ENCODE peak calls at places on chromosomes 16 and 17, in six cellular contexts. Z is colonic mucosa, S is neural crest cell, Y is AG04450, X is lower leg skin, O is AG09319. I is an unnamed sample.

GRCh38 chr16:88656291-88656980 is 5.6 kb upstream of the CYBA start:
- DNase-seq in Y (no peak), Z (no peak), O (no peak), S (no peak), X (no peak), I (no peak)

GRCh38 chr17:44317545-44317944 is 7.1 kb downstream of the SLC25A39 start:
- DNase-seq in Z (no peak), O (no peak), S (no peak), X (no peak), Y (no peak), I (no peak)

GRCh38 chr16:84466692-84467091 is 37.8 kb downstream of the MEAK7 start:
- DNase-seq in Y (no peak), X (no peak), S (no peak), O (no peak), Z (no peak), I (no peak)

GRCh38 chr17:19390951-19391350 is 4.0 kb upstream of the MFAP4 start:
- DNase-seq in O (no peak), Z (no peak), S (no peak), Y (no peak), X (no peak), I (no peak)

GRCh38 chr16:11669380-11670146 is 1.3 kb downstream of the SNN start:
- DNase-seq in X (peak; percentile 94), S (no peak), Y (no peak), Z (no peak), O (no peak), I (no peak)

GRCh38 chr16:27522173-27522707 is 27.5 kb downstream of the GTF3C1 start:
- DNase-seq in S (no peak), O (no peak), Y (no peak), X (no peak), Z (no peak), I (no peak)

GRCh38 chr16:87072101-87072500 is 245.1 kb downstream of the C16orf95 start:
- DNase-seq in O (no peak), X (peak; percentile 58), Z (no peak), Y (no peak), S (no peak), I (no peak)

GRCh38 chr17:79917902-79918484 is 78.8 kb upstream of the CBX4 start:
- DNase-seq in S (no peak), Y (no peak), O (no peak), X (no peak), Z (no peak), I (no peak)

GRCh38 chr17:33778505-33779398 is 476.3 kb upstream of the CCL2 start:
- DNase-seq in S (peak; percentile 54), Z (peak; percentile 30), Y (peak; percentile 45), O (peak; percentile 24), X (no peak), I (peak; percentile 58)

GRCh38 chr16:3065069-3065741 is at the start of gene IL32:
- DNase-seq in X (no peak), S (no peak), Y (peak; percentile 36), O (peak; percentile 34), Z (peak; percentile 92), I (no peak)

GRCh38 chr16:53780051-53780450 is 76.1 kb downstream of the FTO start:
- DNase-seq in S (no peak), X (no peak), Y (no peak), Z (peak; percentile 54), O (no peak), I (no peak)

DNA sequence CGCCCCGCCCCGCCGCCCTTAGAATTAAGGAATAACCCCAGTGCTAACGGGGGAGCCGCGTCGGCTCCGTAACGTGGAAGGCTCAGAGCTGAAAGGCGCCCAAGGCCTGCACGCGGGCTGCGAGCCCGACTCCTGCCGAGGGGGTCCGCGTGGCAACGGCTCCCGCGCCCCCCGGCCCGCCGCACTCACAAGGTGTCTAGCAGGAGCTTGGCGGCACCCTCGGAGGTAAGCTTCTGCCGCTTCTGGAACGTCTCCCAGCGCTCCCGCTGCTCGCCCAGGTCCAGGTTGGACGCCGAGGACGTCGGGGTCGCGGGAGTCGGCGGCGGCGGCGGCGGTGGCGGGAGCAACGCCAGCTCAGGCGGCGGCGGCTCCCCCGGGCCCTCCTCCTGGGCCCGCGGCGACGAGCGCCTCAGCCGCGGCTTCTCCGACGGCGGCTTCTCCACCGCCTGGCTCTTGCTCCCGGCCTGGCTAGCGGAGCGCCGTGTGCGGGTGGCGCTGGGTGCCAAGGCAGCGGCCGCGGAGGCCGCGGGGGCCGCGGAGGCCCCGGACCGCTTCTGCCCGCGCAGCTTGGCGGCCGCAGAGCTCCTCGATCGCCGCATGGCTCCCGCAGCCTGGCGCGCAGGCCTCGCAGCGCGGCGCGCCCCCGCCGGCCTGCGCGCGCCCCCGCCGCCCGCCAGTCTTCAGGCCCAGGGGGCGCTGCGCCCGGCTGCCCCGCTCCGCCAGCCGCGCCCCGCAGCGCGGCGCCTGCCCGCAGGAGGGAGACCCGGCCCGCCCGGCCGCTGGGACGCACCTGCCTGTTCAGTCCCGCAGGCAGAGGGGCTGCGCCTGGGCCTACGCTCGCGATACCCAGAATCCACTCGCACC is at the start of gene CENPV:
- DNase-seq in X (peak; percentile 87), O (no peak), S (peak; percentile 59), Y (no peak), Z (peak; percentile 56), I (peak; percentile 67)
- TF ChIP-seq CTCF in X (no peak), O (no peak), S (peak; percentile 32), Y (peak; percentile 7), Z (no peak), I (no peak)

GRCh38 chr16:49441366-49441780 is 67.8 kb downstream of the C16orf78 start:
- DNase-seq in Z (peak; percentile 38), S (peak; percentile 31), X (peak; percentile 87), Y (no peak), O (no peak), I (peak; percentile 70)
- TF ChIP-seq CTCF in Z (no peak), S (peak; percentile 40), X (no peak), Y (no peak), O (no peak), I (peak; percentile 29)

GRCh38 chr17:3048727-3049471 is 14.5 kb downstream of the OR1D5 start:
- DNase-seq in Y (peak; percentile 94), X (peak; percentile 99), S (peak; percentile 88), Z (peak; percentile 97), O (peak; percentile 95), I (peak; percentile 95)
- TF ChIP-seq CTCF in Y (peak; percentile 60), X (peak; percentile 59), S (peak; percentile 84), Z (peak; percentile 71), O (peak; percentile 78), I (peak; percentile 14)

GRCh38 chr16:17965131-17965530 is 371.4 kb downstream of the NPIPA8 start:
- DNase-seq in O (no peak), Z (no peak), X (no peak), Y (no peak), S (no peak), I (no peak)
- TF ChIP-seq CTCF in O (no peak), Z (no peak), X (no peak), Y (no peak), S (no peak), I (no peak)

DNA sequence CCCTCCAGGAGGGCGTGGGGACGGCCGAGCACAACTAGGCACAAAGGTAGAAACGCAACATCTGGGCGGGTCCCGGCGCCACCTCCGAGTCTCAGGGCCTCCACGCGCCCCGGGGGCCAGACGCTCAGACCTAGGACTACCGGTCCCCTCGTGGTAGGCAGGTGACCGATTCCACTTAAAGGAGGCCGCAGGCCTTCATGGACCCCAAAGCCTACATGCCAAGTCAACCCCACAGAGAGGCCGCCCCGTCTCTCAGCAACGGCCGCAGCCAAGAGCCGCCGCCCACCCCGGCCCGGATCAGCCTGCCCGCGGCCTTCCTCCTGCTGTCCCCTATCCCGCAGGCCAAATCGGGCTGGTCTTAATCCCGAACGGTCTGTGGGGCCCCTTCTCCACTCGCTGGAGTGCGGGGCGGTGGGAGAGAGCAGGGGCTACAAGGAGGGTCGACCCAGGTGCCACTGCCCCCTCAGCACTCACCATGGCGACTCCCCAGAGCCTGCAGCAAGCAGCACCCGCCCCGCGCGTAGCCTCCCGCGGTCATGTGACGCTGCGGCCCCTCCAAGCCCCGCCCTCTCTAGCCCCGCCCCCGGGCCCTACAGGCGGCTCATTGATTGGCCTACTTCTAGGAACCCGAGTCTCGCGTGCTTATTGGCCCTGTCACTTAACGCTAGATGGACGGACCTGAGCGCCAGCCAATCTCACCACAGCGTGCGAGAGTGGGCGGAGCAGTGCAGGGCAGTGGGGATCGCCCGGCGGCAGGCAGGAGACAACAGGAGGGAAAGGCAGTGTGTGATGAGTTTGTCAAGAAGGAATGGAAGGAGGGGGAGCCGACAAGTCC is at the start of gene VPS35:
- DNase-seq in O (peak; percentile 97), Y (peak; percentile 97), Z (peak; percentile 100), X (peak; percentile 100), S (peak; percentile 99), I (peak; percentile 100)
- TF ChIP-seq CTCF in O (peak; percentile 18), Y (peak; percentile 8), Z (no peak), X (no peak), S (peak; percentile 53), I (peak; percentile 19)

DNA sequence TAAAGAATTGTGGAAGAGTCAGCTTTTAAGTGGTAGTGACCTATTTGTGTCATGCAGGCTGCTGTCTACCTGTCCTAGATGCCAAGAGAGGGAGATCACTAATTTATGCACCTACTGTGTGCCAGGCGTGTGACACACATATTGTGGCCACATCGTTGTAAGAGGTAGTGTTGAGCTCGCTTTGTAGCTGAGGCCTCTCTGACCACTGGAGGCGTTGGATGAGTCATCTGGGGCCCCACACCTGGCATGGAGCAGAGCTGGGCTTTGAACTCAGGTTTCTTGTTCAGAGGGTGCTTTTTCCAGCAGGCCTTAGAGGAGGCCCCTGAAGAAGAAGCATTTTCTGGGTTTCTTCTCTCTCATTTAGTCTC is 52.3 kb upstream of the LGALS9 start:
- DNase-seq in O (no peak), S (no peak), Y (no peak), X (no peak), Z (no peak), I (no peak)
- TF ChIP-seq CTCF in O (no peak), S (no peak), Y (peak; percentile 4), X (no peak), Z (no peak), I (no peak)

GRCh38 chr17:48728232-48729231 is at the start of gene HOXB13:
- DNase-seq in Y (no peak), Z (peak; percentile 95), O (no peak), S (no peak), X (no peak), I (no peak)
- TF ChIP-seq CTCF in Y (no peak), Z (no peak), O (no peak), S (no peak), X (no peak), I (no peak)

DNA sequence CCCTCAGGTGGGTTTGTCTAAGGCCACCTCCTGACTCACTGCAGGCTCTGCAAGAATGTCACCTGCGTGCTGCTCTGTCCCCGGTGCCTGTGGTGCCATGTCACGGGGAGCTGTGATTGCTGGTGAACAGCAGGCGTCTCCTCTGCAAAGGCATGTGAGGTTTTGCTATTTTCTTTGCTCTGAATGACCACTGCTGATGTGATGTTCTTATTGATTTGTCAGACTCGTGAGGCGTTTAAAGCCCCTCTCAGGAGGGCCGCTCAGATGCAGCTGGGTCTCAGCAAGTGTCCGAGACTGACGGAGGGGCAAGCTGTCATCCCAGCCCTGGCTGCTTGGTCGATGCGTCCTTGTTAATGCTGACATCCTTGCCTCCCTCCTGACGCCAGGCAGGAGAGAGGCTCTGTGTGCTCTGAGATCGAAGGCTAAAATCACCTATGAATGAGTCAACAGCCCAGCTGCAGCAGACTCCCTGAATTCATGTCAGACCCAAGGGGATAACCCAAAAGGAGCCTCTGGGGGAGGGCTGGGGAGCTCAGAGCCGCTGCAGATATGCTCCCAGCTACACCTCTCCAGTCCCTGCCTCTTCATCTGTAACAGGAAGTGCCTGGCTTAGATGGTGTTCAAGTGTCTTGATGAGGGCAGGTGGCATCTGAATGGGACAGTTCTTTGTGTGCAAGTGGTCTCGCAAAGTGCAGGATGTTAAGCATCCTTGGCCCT is 11.8 kb upstream of the PEMT start:
- DNase-seq in Y (no peak), Z (no peak), X (no peak), S (no peak), O (no peak), I (no peak)
- TF ChIP-seq CTCF in Y (no peak), Z (no peak), X (no peak), S (no peak), O (no peak), I (no peak)

I was measured in endothelial cell.